ENCODE peak calls at places on chromosomes 2 and 18, in ten cellular contexts. Q is WERI-Rb-1, H is tibial artery, E is Peyer's patch, W is mammary epithelial cell, N is fibroblast of lung, L is A549, X is HCT116, V is spleen, G is upper lobe of left lung. O is an unnamed sample.

GRCh38 chr2:234682492-234683228 is 185.8 kb upstream of the ARL4C start:
- DNase-seq in X (no peak), G (no peak), V (no peak), N (peak; percentile 70), E (no peak), Q (no peak), W (peak; percentile 79), H (no peak), L (no peak), O (no peak)

GRCh38 chr2:86649119-86649947 is 25.7 kb upstream of the RNF103 start:
- DNase-seq in L (no peak), N (no peak), H (no peak), V (no peak), Q (no peak), E (no peak), W (no peak), X (no peak), G (no peak), O (no peak)

GRCh38 chr2:52934354-52934898 is 833.2 kb upstream of the CHAC2 start:
- DNase-seq in H (no peak), Q (no peak), N (peak; percentile 93), X (peak; percentile 91), W (peak; percentile 96), E (no peak), L (peak; percentile 37), V (no peak), G (no peak), O (no peak)

GRCh38 chr18:24118750-24119577 is 19.9 kb upstream of the CABYR start:
- DNase-seq in N (peak; percentile 56), L (peak; percentile 72), H (peak; percentile 82), Q (peak; percentile 59), V (peak; percentile 81), E (peak; percentile 67), G (no peak), W (peak; percentile 69), X (peak; percentile 63), O (peak; percentile 67)

GRCh38 chr2:20471902-20472559 is 25.2 kb downstream of the RHOB start:
- DNase-seq in L (no peak), W (peak; percentile 59), V (peak; percentile 13), G (no peak), N (no peak), Q (peak; percentile 8), H (no peak), X (no peak), E (no peak), O (peak; percentile 12)

GRCh38 chr2:14722919-14723559 is 90.5 kb downstream of the LRATD1 start:
- DNase-seq in W (no peak), X (no peak), N (no peak), H (no peak), L (no peak), V (no peak), E (no peak), Q (no peak), G (no peak), O (no peak)

GRCh38 chr2:215652432-215652831 is 216.6 kb upstream of the FN1 start:
- DNase-seq in X (no peak), W (no peak), H (no peak), V (no peak), E (no peak), G (no peak), L (no peak), Q (no peak), N (peak; percentile 95), O (no peak)

GRCh38 chr2:113157108-113157896 is 16.5 kb upstream of the PSD4 start:
- DNase-seq in H (peak; percentile 49), G (peak; percentile 94), V (peak; percentile 87), N (peak; percentile 45), X (no peak), L (no peak), E (peak; percentile 87), Q (no peak), W (peak; percentile 55), O (no peak)

GRCh38 chr2:117308861-117309770 is 505.4 kb upstream of the DDX18 start:
- DNase-seq in G (no peak), E (no peak), L (no peak), N (no peak), V (no peak), W (no peak), X (no peak), Q (no peak), H (no peak), O (no peak)

GRCh38 chr2:209644842-209645241 is 126.8 kb upstream of the UNC80 start:
- DNase-seq in N (no peak), G (no peak), V (no peak), H (no peak), Q (no peak), E (no peak), L (no peak), W (no peak), X (no peak), O (no peak)

GRCh38 chr2:179130560-179130959 is 80.6 kb upstream of the CCDC141 start:
- DNase-seq in Q (no peak), G (no peak), E (no peak), N (no peak), X (no peak), V (no peak), W (no peak), H (no peak), L (no peak), O (no peak)

DNA sequence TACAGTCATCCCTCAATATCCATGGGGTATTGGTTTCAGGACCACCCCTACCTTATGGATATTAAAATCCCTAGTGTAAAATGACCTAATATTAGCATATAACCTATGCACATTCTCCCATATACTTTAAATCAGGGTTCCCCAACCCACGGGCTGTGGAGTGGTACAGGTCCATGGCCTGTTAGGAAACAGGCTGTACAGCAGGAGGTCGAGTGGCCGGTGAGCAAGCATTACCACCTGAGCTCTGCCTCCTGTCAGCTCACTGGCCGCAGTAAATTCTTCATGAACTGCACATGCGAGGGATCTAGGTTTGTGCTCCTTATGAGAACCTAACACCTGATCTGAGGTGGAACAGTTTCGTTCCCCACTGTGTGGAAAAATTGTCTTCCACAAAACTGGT is 73.8 kb downstream of the RIF1 start:
- DNase-seq in E (no peak), G (no peak), X (no peak), V (no peak), H (no peak), L (no peak), Q (no peak), W (no peak), N (no peak), O (no peak)
- H3K9me3 ChIP-seq in E (no peaks in the 10 kb centered on the region), G (no peaks in the 10 kb centered on the region), X (no peaks in the 10 kb centered on the region), V (no peaks in the 10 kb centered on the region), H (no peaks in the 10 kb centered on the region), L (no peaks in the 10 kb centered on the region), Q (no peaks in the 10 kb centered on the region), W (no peaks in the 10 kb centered on the region), N (no peaks in the 10 kb centered on the region), O (no peaks in the 10 kb centered on the region)

GRCh38 chr2:163155279-163155883 is 316.8 kb upstream of the KCNH7 start:
- DNase-seq in Q (no peak), N (peak; percentile 32), V (no peak), E (no peak), L (peak; percentile 44), G (no peak), W (peak; percentile 30), X (peak; percentile 18), H (no peak), O (no peak)

GRCh38 chr2:163157891-163158511 is 319.4 kb upstream of the KCNH7 start:
- DNase-seq in L (no peak), V (no peak), N (peak; percentile 73), G (no peak), W (peak; percentile 60), X (no peak), E (no peak), Q (no peak), H (no peak), O (no peak)

GRCh38 chr2:163155925-163156324 is 317.4 kb upstream of the KCNH7 start:
- DNase-seq in E (no peak), N (no peak), H (no peak), W (no peak), X (no peak), L (no peak), V (no peak), Q (no peak), G (no peak), O (no peak)

DNA sequence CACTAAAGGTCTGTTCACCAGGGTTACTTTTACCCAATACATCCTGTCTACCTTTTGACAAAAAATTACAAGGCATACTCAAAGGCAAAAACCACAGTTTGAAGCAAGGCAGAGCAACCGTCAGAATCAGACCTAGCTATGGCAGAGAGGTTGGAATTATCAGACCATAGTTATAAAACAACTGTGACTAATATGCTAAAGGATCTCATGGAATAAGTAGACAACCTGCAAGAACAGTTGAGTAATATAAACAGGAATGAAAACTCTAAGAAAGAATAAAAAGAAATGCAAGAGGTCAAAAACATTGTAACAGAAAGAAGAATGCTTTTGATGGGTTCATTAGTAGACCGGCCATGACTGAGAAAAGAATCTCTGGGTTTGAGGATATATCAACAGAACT is 318.8 kb upstream of the KCNH7 start:
- DNase-seq in H (no peak), L (no peak), Q (no peak), X (no peak), G (no peak), W (peak; percentile 32), E (no peak), N (peak; percentile 82), V (no peak), O (no peak)
- TF ChIP-seq CTCF in H (no peak), L (no peak), Q (no peak), X (no peak), G (no peak), W (no peak), E (no peak), N (no peak), V (no peak), O (no peak)

GRCh38 chr18:47261902-47262301 is 10.4 kb upstream of the SKOR2 start:
- DNase-seq in G (no peak), L (no peak), V (no peak), E (no peak), H (no peak), N (no peak), W (no peak), Q (no peak), X (no peak), O (no peak)
- H3K9me3 ChIP-seq in G (no peaks in the 10 kb centered on the region), L (no peaks in the 10 kb centered on the region), V (no peaks in the 10 kb centered on the region), E (no peaks in the 10 kb centered on the region), H (no peaks in the 10 kb centered on the region), N (no peaks in the 10 kb centered on the region), W (no peaks in the 10 kb centered on the region), Q (no peaks in the 10 kb centered on the region), X (no peaks in the 10 kb centered on the region), O (no peaks in the 10 kb centered on the region)

GRCh38 chr2:132873738-132874137 is 203.7 kb upstream of the LYPD1 start:
- DNase-seq in N (no peak), L (no peak), H (no peak), Q (no peak), E (no peak), X (no peak), W (peak; percentile 57), G (no peak), V (no peak), O (no peak)

GRCh38 chr2:132877923-132878322 is 207.9 kb upstream of the LYPD1 start:
- DNase-seq in X (no peak), H (no peak), E (no peak), L (no peak), N (no peak), V (no peak), W (no peak), G (no peak), Q (no peak), O (no peak)

GRCh38 chr2:132876745-132877391 is 206.9 kb upstream of the LYPD1 start:
- DNase-seq in Q (no peak), V (no peak), H (no peak), W (no peak), L (no peak), N (no peak), G (no peak), E (no peak), X (no peak), O (no peak)

GRCh38 chr2:132871829-132872228 is 201.8 kb upstream of the LYPD1 start:
- DNase-seq in X (no peak), E (no peak), Q (no peak), W (no peak), G (no peak), H (no peak), L (no peak), V (no peak), N (no peak), O (no peak)

GRCh38 chr2:132875193-132875592 is 205.2 kb upstream of the LYPD1 start:
- DNase-seq in L (no peak), G (no peak), Q (no peak), H (no peak), N (no peak), X (no peak), V (no peak), E (no peak), W (no peak), O (no peak)
- TF ChIP-seq CTCF in L (no peak), G (no peak), Q (no peak), H (no peak), N (no peak), X (no peak), V (no peak), E (no peak), W (no peak), O (no peak)

O was measured in uterus.